ENCODE peak calls at places on chromosome 18, in seven cellular contexts. X is RWPE2; R is neuronal stem cell; F is adipocyte; J is prostate gland; D is AG04449; B is CD4-positive, CD25-positive, alpha-beta regulatory T cell. W is an unnamed sample.

GRCh38 chr18:12327510-12328178 is 19.6 kb downstream of the TUBB6 start:
- DNase-seq in X (peak), R (peak), F (peak), J (peak), D (peak), B (peak), W (no peak)

GRCh38 chr18:9280854-9281253 is 53.7 kb upstream of the TWSG1 start:
- DNase-seq in X (no peak), R (no peak), F (no peak), J (no peak), D (no peak), B (no peak), W (no peak)

GRCh38 chr18:52747869-52748268 is 407.9 kb downstream of the DCC start:
- DNase-seq in X (no peak), R (no peak), F (no peak), J (no peak), D (no peak), B (no peak), W (no peak)

GRCh38 chr18:9094307-9095226 is 7.9 kb upstream of the NDUFV2 start:
- DNase-seq in X (no peak), R (no peak), F (peak), J (no peak), D (peak), B (no peak), W (peak)

GRCh38 chr18:69097349-69097748 is 299.5 kb downstream of the CCDC102B start:
- DNase-seq in X (no peak), R (no peak), F (no peak), J (no peak), D (no peak), B (no peak), W (no peak)

GRCh38 chr18:11996907-11997306 is 15.6 kb downstream of the IMPA2 start:
- DNase-seq in X (no peak), R (no peak), F (no peak), J (no peak), D (no peak), B (no peak), W (no peak)

GRCh38 chr18:31429623-31430022 is 17.9 kb upstream of the DSG3 start:
- DNase-seq in X (no peak), R (no peak), F (no peak), J (no peak), D (no peak), B (no peak), W (no peak)

GRCh38 chr18:31064130-31064529 is 21.6 kb upstream of the DSC3 start:
- DNase-seq in X (no peak), R (no peak), F (no peak), J (no peak), D (no peak), B (no peak), W (no peak)

GRCh38 chr18:8990276-8991031 is 112.0 kb upstream of the NDUFV2 start:
- DNase-seq in X (no peak), R (no peak), F (peak), J (no peak), D (no peak), B (no peak), W (peak)

GRCh38 chr18:34932363-34932762 is 108.8 kb upstream of the MAPRE2 start:
- DNase-seq in X (no peak), R (no peak), F (no peak), J (no peak), D (no peak), B (no peak), W (no peak)

GRCh38 chr18:34938102-34938501 is 103.1 kb upstream of the MAPRE2 start:
- DNase-seq in X (no peak), R (no peak), F (no peak), J (no peak), D (no peak), B (no peak), W (no peak)

GRCh38 chr18:34932792-34933466 is 108.3 kb upstream of the MAPRE2 start:
- DNase-seq in X (no peak), R (no peak), F (no peak), J (no peak), D (no peak), B (no peak), W (no peak)

GRCh38 chr18:34936772-34937171 is 104.4 kb upstream of the MAPRE2 start:
- DNase-seq in X (no peak), R (no peak), F (no peak), J (no peak), D (no peak), B (no peak), W (no peak)

GRCh38 chr18:34933880-34934689 is 107.1 kb upstream of the MAPRE2 start:
- DNase-seq in X (no peak), R (no peak), F (no peak), J (no peak), D (no peak), B (no peak), W (peak)
- H3K4me3 ChIP-seq in X (no peak), R (no peak), F (no peak), J (no peak), D (no peak), B (no peak), W (no peak)

GRCh38 chr18:58438161-58438983 is 190.5 kb downstream of the ALPK2 start:
- DNase-seq in X (no peak), R (no peak), F (peak), J (no peak), D (no peak), B (no peak), W (no peak)

GRCh38 chr18:58443671-58444070 is 185.2 kb downstream of the ALPK2 start:
- DNase-seq in X (no peak), R (peak), F (no peak), J (no peak), D (no peak), B (no peak), W (no peak)

GRCh38 chr18:58438984-58439311 is 189.9 kb downstream of the ALPK2 start:
- DNase-seq in X (no peak), R (no peak), F (no peak), J (no peak), D (no peak), B (no peak), W (no peak)
- H3K4me3 ChIP-seq in X (no peak), R (no peak), F (peak), J (no peak), D (peak), B (peak), W (peak)

GRCh38 chr18:74804677-74805076 is 207.0 kb downstream of the ZNF407 start:
- DNase-seq in X (no peak), R (no peak), F (peak), J (no peak), D (no peak), B (no peak), W (no peak)
- H3K4me3 ChIP-seq in X (no peak), R (no peak), F (no peak), J (no peak), D (no peak), B (no peak), W (no peak)

GRCh38 chr18:74286106-74286856 is 5.5 kb downstream of the CYB5A start:
- DNase-seq in X (no peak), R (no peak), F (peak), J (no peak), D (no peak), B (no peak), W (no peak)
- H3K4me3 ChIP-seq in X (no peak), R (no peak), F (peak), J (no peak), D (no peak), B (no peak), W (no peak)